ENCODE peak calls at places on chromosomes 2 and 18, in ten cellular contexts. One of them, this sample, is unnamed.

GRCh38 chr2:204842731-204843490 is 297.6 kb downstream of the PARD3B start:
- DNase-seq in mesenteric fat pad: no peak
- DNase-seq in stimulated activated CD8-positive, alpha-beta memory T cell treated with anti-CD3 and anti-CD28 coated beads, Interleukin-7, amount 100 ng/mL, for 4 hours: no peak
- DNase-seq in neuronal stem cell: no peak
- DNase-seq in H7: no peak
- DNase-seq in NCI-H460: peak
- DNase-seq in GM03348: peak
- DNase-seq in hippocampal formation: peak
- DNase-seq in Calu3: no peak
- DNase-seq in stromal cell of bone marrow: peak
- DNase-seq in this sample: no peak

GRCh38 chr2:144331652-144332355 is 188.1 kb downstream of the ZEB2 start:
- DNase-seq in mesenteric fat pad: peak
- DNase-seq in stimulated activated CD8-positive, alpha-beta memory T cell treated with anti-CD3 and anti-CD28 coated beads, Interleukin-7, amount 100 ng/mL, for 4 hours: no peak
- DNase-seq in neuronal stem cell: peak
- DNase-seq in H7: peak
- DNase-seq in NCI-H460: no peak
- DNase-seq in GM03348: no peak
- DNase-seq in hippocampal formation: no peak
- DNase-seq in Calu3: no peak
- DNase-seq in stromal cell of bone marrow: peak
- DNase-seq in this sample: no peak

GRCh38 chr2:157468931-157469708 is 25.2 kb upstream of the CYTIP start:
- DNase-seq in mesenteric fat pad: no peak
- DNase-seq in stimulated activated CD8-positive, alpha-beta memory T cell treated with anti-CD3 and anti-CD28 coated beads, Interleukin-7, amount 100 ng/mL, for 4 hours: no peak
- DNase-seq in neuronal stem cell: no peak
- DNase-seq in H7: no peak
- DNase-seq in NCI-H460: no peak
- DNase-seq in GM03348: peak
- DNase-seq in hippocampal formation: no peak
- DNase-seq in Calu3: no peak
- DNase-seq in stromal cell of bone marrow: peak
- DNase-seq in this sample: no peak

GRCh38 chr18:21110667-21111350 is 804 bp downstream of the ROCK1 start:
- DNase-seq in mesenteric fat pad: peak
- DNase-seq in stimulated activated CD8-positive, alpha-beta memory T cell treated with anti-CD3 and anti-CD28 coated beads, Interleukin-7, amount 100 ng/mL, for 4 hours: peak
- DNase-seq in neuronal stem cell: peak
- DNase-seq in H7: peak
- DNase-seq in NCI-H460: no peak
- DNase-seq in GM03348: peak
- DNase-seq in hippocampal formation: peak
- DNase-seq in Calu3: peak
- DNase-seq in stromal cell of bone marrow: no peak
- DNase-seq in this sample: no peak

GRCh38 chr2:43461461-43462073 is 134.3 kb downstream of the THADA start:
- DNase-seq in mesenteric fat pad: no peak
- DNase-seq in stimulated activated CD8-positive, alpha-beta memory T cell treated with anti-CD3 and anti-CD28 coated beads, Interleukin-7, amount 100 ng/mL, for 4 hours: no peak
- DNase-seq in neuronal stem cell: no peak
- DNase-seq in H7: no peak
- DNase-seq in NCI-H460: no peak
- DNase-seq in GM03348: no peak
- DNase-seq in hippocampal formation: peak
- DNase-seq in Calu3: no peak
- DNase-seq in stromal cell of bone marrow: no peak
- DNase-seq in this sample: no peak

GRCh38 chr18:69400253-69400975 is at the start of gene DOK6:
- DNase-seq in mesenteric fat pad: no peak
- DNase-seq in stimulated activated CD8-positive, alpha-beta memory T cell treated with anti-CD3 and anti-CD28 coated beads, Interleukin-7, amount 100 ng/mL, for 4 hours: no peak
- DNase-seq in neuronal stem cell: peak
- DNase-seq in H7: peak
- DNase-seq in NCI-H460: peak
- DNase-seq in GM03348: peak
- DNase-seq in hippocampal formation: peak
- DNase-seq in Calu3: no peak
- DNase-seq in stromal cell of bone marrow: peak
- DNase-seq in this sample: no peak

GRCh38 chr2:69601179-69601612 is 42.3 kb downstream of the AAK1 start:
- DNase-seq in mesenteric fat pad: no peak
- DNase-seq in stimulated activated CD8-positive, alpha-beta memory T cell treated with anti-CD3 and anti-CD28 coated beads, Interleukin-7, amount 100 ng/mL, for 4 hours: no peak
- DNase-seq in neuronal stem cell: no peak
- DNase-seq in H7: no peak
- DNase-seq in NCI-H460: no peak
- DNase-seq in GM03348: peak
- DNase-seq in hippocampal formation: no peak
- DNase-seq in Calu3: no peak
- DNase-seq in stromal cell of bone marrow: peak
- DNase-seq in this sample: no peak

GRCh38 chr18:48111547-48111946 is 181.1 kb upstream of the SMAD2 start:
- DNase-seq in mesenteric fat pad: peak
- DNase-seq in stimulated activated CD8-positive, alpha-beta memory T cell treated with anti-CD3 and anti-CD28 coated beads, Interleukin-7, amount 100 ng/mL, for 4 hours: no peak
- DNase-seq in neuronal stem cell: no peak
- DNase-seq in H7: peak
- DNase-seq in NCI-H460: no peak
- DNase-seq in GM03348: no peak
- DNase-seq in hippocampal formation: no peak
- DNase-seq in Calu3: no peak
- DNase-seq in stromal cell of bone marrow: no peak
- DNase-seq in this sample: no peak

GRCh38 chr18:23356915-23357421 is 96.1 kb upstream of the RIOK3 start:
- DNase-seq in mesenteric fat pad: no peak
- DNase-seq in stimulated activated CD8-positive, alpha-beta memory T cell treated with anti-CD3 and anti-CD28 coated beads, Interleukin-7, amount 100 ng/mL, for 4 hours: no peak
- DNase-seq in neuronal stem cell: no peak
- DNase-seq in H7: no peak
- DNase-seq in NCI-H460: no peak
- DNase-seq in GM03348: peak
- DNase-seq in hippocampal formation: no peak
- DNase-seq in Calu3: no peak
- DNase-seq in stromal cell of bone marrow: peak
- DNase-seq in this sample: no peak

GRCh38 chr18:61851940-61852451 is 40.8 kb downstream of the RNF152 start:
- DNase-seq in mesenteric fat pad: no peak
- DNase-seq in stimulated activated CD8-positive, alpha-beta memory T cell treated with anti-CD3 and anti-CD28 coated beads, Interleukin-7, amount 100 ng/mL, for 4 hours: no peak
- DNase-seq in neuronal stem cell: no peak
- DNase-seq in H7: no peak
- DNase-seq in NCI-H460: no peak
- DNase-seq in GM03348: peak
- DNase-seq in hippocampal formation: no peak
- DNase-seq in Calu3: no peak
- DNase-seq in stromal cell of bone marrow: peak
- DNase-seq in this sample: no peak

GRCh38 chr2:45884126-45884525 is 232.7 kb downstream of the PRKCE start:
- DNase-seq in mesenteric fat pad: no peak
- DNase-seq in stimulated activated CD8-positive, alpha-beta memory T cell treated with anti-CD3 and anti-CD28 coated beads, Interleukin-7, amount 100 ng/mL, for 4 hours: no peak
- DNase-seq in neuronal stem cell: no peak
- DNase-seq in H7: no peak
- DNase-seq in NCI-H460: no peak
- DNase-seq in GM03348: no peak
- DNase-seq in hippocampal formation: no peak
- DNase-seq in Calu3: no peak
- DNase-seq in stromal cell of bone marrow: no peak
- DNase-seq in this sample: no peak